ENCODE peak calls at places on chromosome 1, in six cellular contexts. G, P, K, N, R and F are unnamed samples.

GRCh38 chr1:39866767-39867166 is 16.5 kb downstream of the TRIT1 start:
- DNase-seq in G (peak; percentile 68), P (no peak), K (peak; percentile 79), N (peak; percentile 50), R (peak; percentile 79), F (no peak)

GRCh38 chr1:211551628-211552465 is 27.1 kb downstream of the SLC30A1 start:
- DNase-seq in G (peak; percentile 44), P (no peak), K (peak; percentile 71), N (peak; percentile 50), R (peak; percentile 74), F (peak; percentile 52)

GRCh38 chr1:94801919-94802546 is 18.1 kb upstream of the SLC44A3 start:
- DNase-seq in G (peak; percentile 78), P (peak; percentile 32), K (peak; percentile 62), N (peak; percentile 83), R (peak; percentile 96), F (peak; percentile 85)

GRCh38 chr1:152225678-152226077 is 1.7 kb upstream of the HRNR start:
- DNase-seq in G (no peak), P (no peak), K (no peak), N (peak; percentile 26), R (no peak), F (no peak)

GRCh38 chr1:21641076-21641475 is 28.1 kb downstream of the RAP1GAP start:
- DNase-seq in G (no peak), P (no peak), K (no peak), N (no peak), R (no peak), F (no peak)

GRCh38 chr1:11837767-11838348 is 9.7 kb downstream of the NPPA start:
- DNase-seq in G (no peak), P (no peak), K (no peak), N (no peak), R (no peak), F (no peak)

GRCh38 chr1:164836614-164837018 is 277.6 kb downstream of the PBX1 start:
- DNase-seq in G (no peak), P (no peak), K (no peak), N (no peak), R (no peak), F (peak; percentile 39)

GRCh38 chr1:84435159-84435558 is 36.9 kb downstream of the DNASE2B start:
- DNase-seq in G (no peak), P (peak; percentile 41), K (no peak), N (no peak), R (peak; percentile 14), F (no peak)

GRCh38 chr1:26887125-26887524 is 3.0 kb downstream of the GPN2 start:
- DNase-seq in G (no peak), P (peak; percentile 45), K (peak; percentile 20), N (peak; percentile 66), R (peak; percentile 48), F (peak; percentile 48)

GRCh38 chr1:53783056-53783455 is 44.1 kb upstream of the GLIS1 start:
- DNase-seq in G (no peak), P (no peak), K (no peak), N (no peak), R (no peak), F (no peak)

GRCh38 chr1:211925016-211925415 is 94.5 kb upstream of the LPGAT1 start:
- DNase-seq in G (no peak), P (no peak), K (no peak), N (peak; percentile 69), R (no peak), F (no peak)

GRCh38 chr1:224503161-224504118 is 68.8 kb upstream of the WDR26 start:
- DNase-seq in G (peak; percentile 71), P (peak; percentile 87), K (peak; percentile 64), N (peak; percentile 95), R (peak; percentile 94), F (peak; percentile 94)

GRCh38 chr1:244371294-244372141 is 80.2 kb downstream of the ADSS2 start:
- DNase-seq in G (no peak), P (peak; percentile 65), K (no peak), N (no peak), R (no peak), F (no peak)

GRCh38 chr1:41439234-41439633 is 45.2 kb downstream of the EDN2 start:
- DNase-seq in G (no peak), P (no peak), K (no peak), N (no peak), R (no peak), F (no peak)

GRCh38 chr1:69221492-69221990 is 346.2 kb upstream of the LRRC7 start:
- DNase-seq in G (no peak), P (no peak), K (no peak), N (no peak), R (no peak), F (peak; percentile 25)

GRCh38 chr1:202671388-202671787 is 38.9 kb downstream of the SYT2 start:
- DNase-seq in G (no peak), P (no peak), K (no peak), N (peak; percentile 48), R (peak; percentile 3), F (peak; percentile 47)

GRCh38 chr1:111570781-111571181 is 48.8 kb upstream of the RAP1A start:
- DNase-seq in G (no peak), P (peak; percentile 65), K (no peak), N (peak; percentile 31), R (no peak), F (peak; percentile 34)

GRCh38 chr1:77682442-77683141 is at the start of gene ZZZ3:
- DNase-seq in G (peak; percentile 81), P (peak; percentile 97), K (peak; percentile 94), N (peak; percentile 95), R (peak; percentile 96), F (peak; percentile 95)

GRCh38 chr1:227899820-227900449 is 47.8 kb downstream of the WNT9A start:
- DNase-seq in G (no peak), P (no peak), K (no peak), N (no peak), R (no peak), F (no peak)

GRCh38 chr1:248174521-248174920 is at the start of gene OR2M2:
- DNase-seq in G (no peak), P (no peak), K (no peak), N (no peak), R (no peak), F (no peak)

GRCh38 chr1:27070390-27071048 is 57.9 kb upstream of the TENT5B start:
- DNase-seq in G (no peak), P (no peak), K (no peak), N (no peak), R (no peak), F (peak; percentile 20)

GRCh38 chr1:35174225-35174540 is 18.8 kb downstream of the SFPQ start:
- DNase-seq in G (no peak), P (no peak), K (no peak), N (no peak), R (no peak), F (no peak)

GRCh38 chr1:182889997-182890396 is 50.9 kb downstream of the DHX9 start:
- DNase-seq in G (no peak), P (peak; percentile 20), K (no peak), N (no peak), R (no peak), F (no peak)

GRCh38 chr1:30446508-30446907 is 276.9 kb downstream of the MATN1 start:
- DNase-seq in G (no peak), P (no peak), K (no peak), N (no peak), R (no peak), F (no peak)

GRCh38 chr1:92201973-92202372 is 15.7 kb upstream of the C1orf146 start:
- DNase-seq in G (no peak), P (no peak), K (no peak), N (no peak), R (no peak), F (peak; percentile 25)

GRCh38 chr1:8412183-8412831 is 94.4 kb downstream of the SLC45A1 start:
- DNase-seq in G (peak; percentile 67), P (no peak), K (peak; percentile 86), N (peak; percentile 72), R (peak; percentile 96), F (peak; percentile 61)

DNA sequence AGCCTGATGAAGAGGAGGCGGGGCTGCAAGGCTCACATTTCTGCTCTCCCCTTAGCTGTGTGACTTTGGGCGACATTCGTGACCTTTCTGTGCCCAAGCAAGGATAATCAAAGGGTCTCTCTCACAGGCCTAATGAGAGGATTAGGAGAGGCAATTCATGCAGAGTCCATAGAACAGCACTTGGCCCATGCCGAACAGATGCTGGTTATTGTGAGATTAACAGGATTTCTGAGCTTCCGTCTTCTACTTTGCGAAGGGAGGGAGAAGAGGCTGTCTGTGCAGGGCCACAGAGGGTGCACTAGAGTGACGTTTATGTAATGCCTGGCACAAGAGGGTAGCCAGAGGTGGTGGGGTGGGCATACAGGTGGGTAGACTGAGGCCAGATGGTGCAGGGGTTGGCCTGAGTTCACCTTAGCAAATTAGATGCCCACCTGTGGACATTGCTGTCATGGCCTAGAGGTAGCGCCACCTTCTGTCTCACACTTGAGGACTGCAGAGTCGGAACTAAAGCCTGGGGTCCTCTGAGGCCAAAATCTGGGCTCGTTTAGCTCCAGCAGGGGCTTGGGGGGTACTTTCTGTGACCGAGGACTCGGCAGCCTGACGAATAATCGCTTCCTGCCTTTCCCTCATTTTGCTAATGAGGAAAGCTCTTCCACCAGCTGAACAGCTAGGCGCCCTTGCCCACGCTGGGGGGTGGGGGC is 18.6 kb downstream of the ACTL8 start:
- DNase-seq in G (no peak), P (no peak), K (no peak), N (no peak), R (no peak), F (no peak)
- TF ChIP-seq CTCF in G (no peak), P (no peak), K (no peak), N (no peak), R (no peak), F (no peak)

GRCh38 chr1:181485276-181486097 is 2.2 kb downstream of the CACNA1E start:
- DNase-seq in G (no peak), P (peak; percentile 37), K (no peak), N (no peak), R (no peak), F (peak; percentile 11)
- H3K4me3 ChIP-seq in G (no peak overlapping the region), P (peak overlapping the region; percentile 10), K (no peak overlapping the region), N (no peak overlapping the region), R (no peak overlapping the region), F (no peak overlapping the region)

DNA sequence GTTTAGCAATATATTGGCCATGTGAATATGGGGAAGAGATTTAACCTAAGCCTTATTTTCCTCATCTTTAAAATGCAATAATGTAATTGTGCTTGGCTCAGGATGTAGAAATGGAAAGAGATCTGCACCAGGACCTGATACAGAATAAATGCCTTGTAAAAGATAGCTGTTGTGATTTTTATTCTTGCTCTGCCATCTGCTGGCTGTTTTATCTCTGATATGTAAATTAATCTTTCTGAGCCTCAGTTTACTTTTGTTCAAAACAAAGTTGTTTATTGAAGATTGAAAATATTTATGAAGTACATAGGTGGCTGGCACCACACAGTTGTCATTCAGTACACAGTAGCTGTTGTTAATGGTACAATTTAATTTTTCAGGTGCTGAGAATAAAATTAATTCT is 21.9 kb downstream of the ZYG11B start:
- DNase-seq in G (no peak), P (no peak), K (no peak), N (peak; percentile 38), R (peak; percentile 25), F (no peak)
- TF ChIP-seq CTCF in G (peak; percentile 14), P (no peak), K (no peak), N (peak; percentile 54), R (peak; percentile 17), F (peak; percentile 45)

DNA sequence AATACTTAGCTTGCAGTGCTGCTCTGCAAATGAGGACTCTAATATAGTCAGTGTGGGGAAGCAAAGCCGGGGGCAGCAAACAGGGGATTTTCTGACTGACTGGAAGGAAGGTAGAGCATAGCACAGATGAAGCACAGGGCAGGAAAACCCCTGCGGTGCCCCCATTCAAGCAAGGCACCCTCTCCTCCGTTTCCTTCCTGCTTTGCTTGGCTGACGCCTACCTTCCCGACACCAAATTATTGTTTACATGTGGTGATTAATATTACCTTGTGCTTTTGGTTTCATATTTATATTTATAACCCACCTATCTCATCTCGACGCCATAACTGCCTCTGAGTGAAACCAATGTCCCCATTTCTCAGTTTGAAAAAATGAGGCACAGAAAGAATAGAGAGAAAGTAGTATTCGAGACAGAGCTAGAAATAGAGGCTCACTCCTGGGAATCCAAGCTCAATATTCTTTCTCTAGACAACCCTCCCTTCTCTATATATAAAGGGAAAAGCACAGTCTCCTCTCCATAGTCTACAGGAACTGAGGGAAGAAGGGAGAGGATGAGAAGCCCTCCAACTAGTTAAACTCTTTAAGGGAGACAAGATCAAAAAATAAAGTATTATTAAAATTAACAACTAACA is 41.3 kb downstream of the PIK3C2B start:
- DNase-seq in G (no peak), P (peak; percentile 90), K (no peak), N (no peak), R (no peak), F (peak; percentile 96)
- H3K4me3 ChIP-seq in G (no peak overlapping the region), P (peak overlapping the region; percentile 29), K (no peak overlapping the region), N (no peak overlapping the region), R (no peak overlapping the region), F (no peak overlapping the region)